ENCODE peak calls at places on chromosomes 11 and 22, in seven cellular contexts. W, V, G, J, X, T and N are unnamed samples. For H3K9me3, the result is how much of the 10 kb centered on the place peaks cover.

GRCh38 chr22:44220727-44221680 is 40.3 kb downstream of the PARVG start:
- DNase-seq in W (no peak), V (no peak), G (peak), J (no peak), X (no peak), T (no peak), N (no peak)

GRCh38 chr11:117462183-117462574 is 134.5 kb downstream of the CEP164 start:
- DNase-seq in W (no peak), V (no peak), G (no peak), J (no peak), X (no peak), T (no peak), N (no peak)

GRCh38 chr22:19701420-19702145 is 12.7 kb upstream of the SEPTIN5 start:
- DNase-seq in W (no peak), V (no peak), G (no peak), J (no peak), X (no peak), T (no peak), N (no peak)

GRCh38 chr11:47185305-47186075 is 744 bp downstream of the PACSIN3 start:
- DNase-seq in W (peak), V (peak), G (no peak), J (peak), X (no peak), T (peak), N (peak)

GRCh38 chr11:31974737-31975136 is 116.1 kb upstream of the RCN1 start:
- DNase-seq in W (no peak), V (peak), G (no peak), J (no peak), X (no peak), T (no peak), N (no peak)

GRCh38 chr11:640021-640706 is 3.1 kb downstream of the DRD4 start:
- DNase-seq in W (no peak), V (no peak), G (no peak), J (no peak), X (no peak), T (no peak), N (no peak)

GRCh38 chr11:44018127-44018521 is 29.7 kb upstream of the ACCSL start:
- DNase-seq in W (no peak), V (no peak), G (peak), J (no peak), X (no peak), T (no peak), N (no peak)

GRCh38 chr11:42778193-42778592 is 533.6 kb upstream of the API5 start:
- DNase-seq in W (no peak), V (no peak), G (no peak), J (no peak), X (no peak), T (no peak), N (no peak)

GRCh38 chr11:8167796-8168195 is 1.0 kb downstream of the RIC3 start:
- DNase-seq in W (no peak), V (no peak), G (no peak), J (no peak), X (no peak), T (no peak), N (no peak)

GRCh38 chr11:85029964-85030363 is 597.2 kb downstream of the DLG2 start:
- DNase-seq in W (no peak), V (peak), G (no peak), J (no peak), X (no peak), T (no peak), N (no peak)

GRCh38 chr22:48940988-48941902 is 886.4 kb downstream of the BRD1 start:
- DNase-seq in W (no peak), V (no peak), G (peak), J (peak), X (no peak), T (no peak), N (no peak)

GRCh38 chr11:79544324-79544723 is 103.5 kb upstream of the TENM4 start:
- DNase-seq in W (no peak), V (no peak), G (no peak), J (no peak), X (peak), T (no peak), N (no peak)

GRCh38 chr11:1868056-1868635 is 15.3 kb downstream of the LSP1 start:
- DNase-seq in W (peak), V (no peak), G (no peak), J (no peak), X (no peak), T (no peak), N (no peak)

GRCh38 chr11:1870721-1871466 is 18.0 kb downstream of the LSP1 start:
- DNase-seq in W (peak), V (no peak), G (no peak), J (no peak), X (no peak), T (peak), N (no peak)

GRCh38 chr11:1870326-1870696 is 17.4 kb downstream of the LSP1 start:
- DNase-seq in W (peak), V (no peak), G (no peak), J (no peak), X (no peak), T (peak), N (no peak)

GRCh38 chr11:1868636-1869291 is 15.9 kb downstream of the LSP1 start:
- DNase-seq in W (peak), V (no peak), G (no peak), J (no peak), X (no peak), T (peak), N (no peak)

DNA sequence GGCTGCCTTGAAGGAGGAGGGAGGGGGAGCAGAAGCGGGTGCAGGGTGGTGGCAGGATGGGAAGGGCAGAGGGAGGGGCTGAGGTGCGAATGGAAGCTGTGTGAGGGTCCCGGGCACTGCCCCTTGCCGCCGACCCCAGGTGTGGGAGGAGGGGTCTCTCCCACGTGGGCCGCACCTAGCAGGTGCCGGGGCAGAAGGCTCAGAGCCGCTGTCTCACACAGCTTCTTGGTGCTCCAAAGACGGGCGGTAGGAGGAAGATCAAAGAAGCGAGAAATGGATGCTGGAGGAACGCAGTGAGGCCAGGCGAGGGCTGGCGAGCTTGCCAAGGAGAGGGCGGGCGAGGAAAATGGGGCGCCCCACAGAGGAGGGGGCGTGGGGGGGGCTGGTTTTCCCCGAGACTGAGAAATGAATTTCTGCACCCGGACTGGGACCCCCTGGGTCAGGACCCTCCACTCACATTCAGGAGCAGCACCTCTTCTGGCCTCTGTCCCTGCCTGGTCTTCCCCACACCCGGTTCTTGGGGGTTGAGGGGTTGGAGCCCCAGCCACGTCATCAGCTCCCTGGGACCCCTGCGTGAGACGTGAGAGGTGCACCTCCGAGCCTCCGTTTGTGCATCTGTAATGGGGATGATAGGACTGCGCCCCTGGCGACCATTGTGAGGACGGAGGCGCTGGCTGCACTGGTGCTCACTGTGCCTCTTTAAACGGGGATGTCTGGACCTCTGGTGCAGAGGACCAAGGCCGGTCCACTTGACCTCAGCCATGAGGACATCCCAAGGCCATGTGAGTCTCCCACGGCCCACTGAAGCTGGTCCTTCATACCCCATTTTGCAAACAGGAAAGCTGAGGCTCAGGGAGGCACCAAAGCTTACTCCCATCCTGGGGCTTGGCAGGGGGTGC is 16.8 kb downstream of the LSP1 start:
- DNase-seq in W (peak), V (peak), G (no peak), J (no peak), X (no peak), T (peak), N (no peak)
- H3K4me3 ChIP-seq in W (peak), V (peak), G (peak), J (peak), X (no peak), T (no peak), N (no peak)

GRCh38 chr11:97764605-97765004 is 1256.1 kb upstream of the CNTN5 start:
- DNase-seq in W (no peak), V (no peak), G (no peak), J (no peak), X (no peak), T (no peak), N (no peak)

GRCh38 chr11:97761175-97761574 is 1259.6 kb upstream of the CNTN5 start:
- DNase-seq in W (no peak), V (no peak), G (no peak), J (no peak), X (no peak), T (no peak), N (no peak)

DNA sequence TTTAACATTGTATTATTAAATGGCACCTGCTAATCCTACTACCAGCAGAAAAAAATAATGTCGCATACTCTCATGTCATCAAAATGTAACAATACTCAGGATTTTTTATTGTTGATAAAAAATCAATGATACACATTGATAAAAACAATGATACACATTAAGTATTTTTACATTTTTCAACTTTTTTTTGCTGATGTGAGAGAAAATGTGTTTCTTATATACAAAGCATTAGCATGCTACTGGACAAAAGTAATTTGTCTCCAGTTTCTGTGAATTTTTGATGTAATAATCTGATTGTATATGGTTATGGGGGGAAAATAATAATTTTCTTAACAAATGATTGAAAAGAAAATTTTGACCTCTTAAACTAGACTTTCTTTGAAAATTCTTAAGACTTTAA is 1256.6 kb upstream of the CNTN5 start:
- DNase-seq in W (no peak), V (no peak), G (no peak), J (no peak), X (no peak), T (no peak), N (no peak)
- H3K9me3 ChIP-seq in W (under half), V (under half), G (under half), J (under half), X (under half), T (under half), N (under half)

DNA sequence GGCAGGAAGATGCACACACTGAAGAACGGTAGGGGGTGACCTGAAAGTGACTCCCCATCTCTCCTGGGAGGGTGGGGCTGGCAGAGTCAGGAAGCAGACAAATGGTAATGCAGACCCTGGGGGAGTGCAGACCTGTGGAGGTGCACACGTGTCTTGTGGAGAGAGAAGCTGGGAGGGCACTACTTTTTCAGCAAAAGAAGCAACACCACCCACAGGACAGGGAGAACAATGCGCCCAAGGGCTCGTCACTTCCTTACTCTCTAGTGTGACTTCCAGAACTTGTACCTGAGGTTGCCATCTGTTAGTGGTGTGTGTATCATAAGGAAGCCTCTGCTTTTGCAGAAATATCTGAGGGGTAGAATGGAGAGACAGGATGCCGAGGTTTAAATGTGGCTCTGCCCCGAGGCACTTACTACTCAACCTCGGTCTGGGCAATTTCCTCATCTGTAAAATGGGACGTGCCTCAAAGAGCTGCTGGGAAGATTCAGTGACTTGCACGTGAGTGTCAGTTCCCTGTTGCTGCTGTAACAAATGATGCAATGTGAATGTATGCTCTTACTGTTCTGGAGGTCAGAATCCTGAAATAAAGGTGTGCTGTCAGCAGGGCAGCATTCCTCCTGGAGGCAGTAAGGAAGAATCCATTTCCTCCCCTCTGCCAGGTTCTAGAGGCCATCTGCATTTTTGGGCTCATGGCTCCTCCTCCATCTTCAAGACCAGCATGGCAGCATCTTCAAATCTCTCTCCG is 323.4 kb downstream of the SHANK2 start:
- DNase-seq in W (no peak), V (no peak), G (no peak), J (no peak), X (no peak), T (no peak), N (no peak)
- TF ChIP-seq CTCF in W (no peak), V (no peak), G (no peak), J (no peak), X (no peak), T (no peak), N (no peak)

GRCh38 chr11:115117931-115118479 is 386.2 kb downstream of the CADM1 start:
- DNase-seq in W (no peak), V (no peak), G (no peak), J (no peak), X (no peak), T (no peak), N (no peak)
- H3K4me3 ChIP-seq in W (no peak), V (no peak), G (no peak), J (no peak), X (no peak), T (no peak), N (no peak)

GRCh38 chr11:70887428-70887827 is 364.9 kb downstream of the SHANK2 start:
- DNase-seq in W (no peak), V (no peak), G (no peak), J (no peak), X (no peak), T (no peak), N (no peak)
- H3K9me3 ChIP-seq in W (under half), V (under half), G (under half), J (under half), X (under half), T (under half), N (under half)

DNA sequence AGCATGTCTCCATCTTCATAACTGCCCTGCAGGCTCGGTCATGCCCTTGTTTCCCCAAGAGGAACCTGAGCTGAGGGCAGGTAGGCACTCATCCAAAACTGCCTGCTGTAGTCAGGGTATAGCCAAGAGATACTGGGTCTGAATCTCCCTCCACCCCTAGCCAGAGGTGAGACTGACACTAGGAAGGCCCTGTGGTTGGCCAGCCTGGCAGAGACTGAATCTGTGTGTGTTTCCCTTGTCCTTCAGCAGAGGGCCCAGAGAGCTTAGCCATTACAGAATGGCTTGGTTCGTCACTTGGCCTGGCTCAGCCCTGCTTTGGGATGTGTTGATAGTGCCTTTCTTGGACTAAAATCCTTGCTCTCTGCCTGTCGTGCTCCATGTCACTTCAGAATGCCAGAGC is 79.3 kb upstream of the SUSD2 start:
- DNase-seq in W (peak), V (no peak), G (no peak), J (no peak), X (no peak), T (no peak), N (no peak)
- TF ChIP-seq CTCF in W (peak), V (no peak), G (no peak), J (no peak), X (no peak), T (no peak), N (no peak)

DNA sequence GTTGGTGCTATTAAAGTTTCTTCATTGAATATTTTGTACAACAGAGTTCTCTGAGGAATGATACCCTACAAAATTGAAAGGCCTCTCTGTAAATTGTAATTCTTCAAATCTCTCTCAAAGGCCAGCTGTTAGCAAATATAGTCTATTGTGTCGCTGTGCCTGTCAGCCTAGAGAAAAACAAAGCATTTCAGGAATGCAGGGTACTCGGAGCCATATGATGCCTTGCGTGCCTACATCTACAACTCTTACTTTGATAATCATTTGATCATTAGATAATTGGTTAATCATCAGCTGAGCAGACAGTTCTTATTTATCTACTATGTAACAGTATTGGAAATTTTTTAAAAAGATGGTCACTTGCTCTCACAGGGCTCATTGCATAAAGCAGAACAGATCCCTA is 67.3 kb downstream of the RNF169 start:
- DNase-seq in W (no peak), V (no peak), G (no peak), J (no peak), X (no peak), T (no peak), N (no peak)
- H3K4me3 ChIP-seq in W (no peak), V (no peak), G (no peak), J (no peak), X (no peak), T (no peak), N (no peak)

DNA sequence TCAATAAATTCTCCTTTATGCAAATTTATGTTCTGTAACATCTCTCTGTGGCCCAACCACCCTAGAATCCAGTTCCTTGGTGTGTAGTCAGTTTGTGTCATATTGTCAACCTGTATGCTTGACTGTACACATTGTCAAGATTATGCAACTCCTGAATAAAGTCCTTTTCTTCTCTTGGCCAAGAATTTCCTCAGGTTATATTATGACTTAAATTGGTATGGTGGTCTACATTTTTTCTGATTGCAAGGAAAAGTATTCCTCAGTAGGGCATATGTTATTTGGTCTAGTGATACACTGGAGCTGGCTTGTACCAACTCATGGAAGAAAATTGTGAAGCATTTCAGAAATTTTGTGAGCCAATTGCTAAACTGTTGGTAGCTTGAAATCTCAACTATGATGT is 482.8 kb upstream of the CHORDC1 start:
- DNase-seq in W (no peak), V (no peak), G (no peak), J (no peak), X (no peak), T (no peak), N (no peak)
- H3K9me3 ChIP-seq in W (under half), V (under half), G (under half), J (under half), X (under half), T (under half), N (under half)